ENCODE peak calls at places on chromosomes 4 and X, in four cellular contexts. One of them, this sample, is unnamed.

GRCh38 chrX:20515841-20516461 is 249.2 kb upstream of the RPS6KA3 start:
- DNase-seq in HCT116: peak
- DNase-seq in K562: no peak
- DNase-seq in HepG2: peak
- DNase-seq in this sample: peak

GRCh38 chr4:164204434-164204833 is 549.5 kb upstream of the SMIM31 start:
- DNase-seq in HCT116: peak
- DNase-seq in K562: no peak
- DNase-seq in HepG2: peak
- DNase-seq in this sample: peak

GRCh38 chr4:647481-647880 is 22.1 kb downstream of the PDE6B start:
- DNase-seq in HCT116: no peak
- DNase-seq in K562: no peak
- DNase-seq in HepG2: no peak
- DNase-seq in this sample: no peak

GRCh38 chrX:94265323-94265722 is 591.3 kb downstream of the FAM133A start:
- DNase-seq in HCT116: no peak
- DNase-seq in K562: no peak
- DNase-seq in HepG2: no peak
- DNase-seq in this sample: no peak

GRCh38 chrX:103517246-103517645 is 2.0 kb downstream of the RAB40A start:
- DNase-seq in HCT116: no peak
- DNase-seq in K562: no peak
- DNase-seq in HepG2: no peak
- DNase-seq in this sample: no peak

GRCh38 chr4:77052352-77052751 is 23.4 kb downstream of the CCNI start:
- DNase-seq in HCT116: peak
- DNase-seq in K562: peak
- DNase-seq in HepG2: peak
- DNase-seq in this sample: no peak

GRCh38 chr4:84324850-84325249 is 174.2 kb downstream of the NKX6-1 start:
- DNase-seq in HCT116: no peak
- DNase-seq in K562: no peak
- DNase-seq in HepG2: no peak
- DNase-seq in this sample: no peak

GRCh38 chr4:123621072-123621705 is 224.6 kb downstream of the SPRY1 start:
- DNase-seq in HCT116: no peak
- DNase-seq in K562: no peak
- DNase-seq in HepG2: no peak
- DNase-seq in this sample: no peak

GRCh38 chr4:54104907-54105306 is 4.9 kb downstream of the GSX2 start:
- DNase-seq in HCT116: no peak
- DNase-seq in K562: no peak
- DNase-seq in HepG2: no peak
- DNase-seq in this sample: no peak

GRCh38 chrX:50704360-50704759 is 109.6 kb downstream of the SHROOM4 start:
- DNase-seq in HCT116: no peak
- DNase-seq in K562: no peak
- DNase-seq in HepG2: no peak
- DNase-seq in this sample: no peak

GRCh38 chr4:18185491-18185890 is 163.9 kb upstream of the LCORL start:
- DNase-seq in HCT116: no peak
- DNase-seq in K562: no peak
- DNase-seq in HepG2: no peak
- DNase-seq in this sample: no peak

GRCh38 chrX:136880003-136880451 is 498 bp downstream of the RBMX start:
- DNase-seq in HCT116: no peak
- DNase-seq in K562: peak
- DNase-seq in HepG2: no peak
- DNase-seq in this sample: no peak

GRCh38 chr4:20313237-20314030 is 61.7 kb downstream of the SLIT2 start:
- DNase-seq in HCT116: peak
- DNase-seq in K562: no peak
- DNase-seq in HepG2: peak
- DNase-seq in this sample: no peak

GRCh38 chr4:121192500-121192899 is 28.4 kb upstream of the TNIP3 start:
- DNase-seq in HCT116: peak
- DNase-seq in K562: peak
- DNase-seq in HepG2: peak
- DNase-seq in this sample: peak

GRCh38 chrX:13697440-13697839 is 8.5 kb downstream of the RAB9A start:
- DNase-seq in HCT116: no peak
- DNase-seq in K562: no peak
- DNase-seq in HepG2: no peak
- DNase-seq in this sample: no peak

GRCh38 chr4:122476126-122476525 is 19.6 kb upstream of the IL2 start:
- DNase-seq in HCT116: no peak
- DNase-seq in K562: no peak
- DNase-seq in HepG2: no peak
- DNase-seq in this sample: no peak

GRCh38 chr4:143524211-143524610 is 10.7 kb downstream of the SMARCA5 start:
- DNase-seq in HCT116: no peak
- DNase-seq in K562: no peak
- DNase-seq in HepG2: no peak
- DNase-seq in this sample: no peak

GRCh38 chr4:31918891-31919290 is 1198.7 kb downstream of the PCDH7 start:
- DNase-seq in HCT116: no peak
- DNase-seq in K562: no peak
- DNase-seq in HepG2: no peak
- DNase-seq in this sample: no peak

GRCh38 chrX:14777484-14777883 is 95.4 kb downstream of the FANCB start:
- DNase-seq in HCT116: no peak
- DNase-seq in K562: no peak
- DNase-seq in HepG2: no peak
- DNase-seq in this sample: no peak

GRCh38 chr4:37447886-37448285 is 203.3 kb downstream of the NWD2 start:
- DNase-seq in HCT116: no peak
- DNase-seq in K562: no peak
- DNase-seq in HepG2: no peak
- DNase-seq in this sample: no peak

GRCh38 chrX:121258545-121258944 is 211.1 kb downstream of the GLUD2 start:
- DNase-seq in HCT116: no peak
- DNase-seq in K562: no peak
- DNase-seq in HepG2: no peak
- DNase-seq in this sample: no peak

GRCh38 chr4:114087596-114088230 is 108.3 kb upstream of the ARSJ start:
- DNase-seq in HCT116: no peak
- DNase-seq in K562: no peak
- DNase-seq in HepG2: no peak
- DNase-seq in this sample: no peak

GRCh38 chr4:43251760-43252317 is 359.3 kb downstream of the GRXCR1 start:
- DNase-seq in HCT116: no peak
- DNase-seq in K562: no peak
- DNase-seq in HepG2: no peak
- DNase-seq in this sample: no peak

GRCh38 chr4:125268065-125268755 is 46.5 kb upstream of the FAT4 start:
- DNase-seq in HCT116: no peak
- DNase-seq in K562: no peak
- DNase-seq in HepG2: no peak
- DNase-seq in this sample: no peak

GRCh38 chr4:7769308-7769841 is 170.3 kb downstream of the AFAP1 start:
- DNase-seq in HCT116: no peak
- DNase-seq in K562: no peak
- DNase-seq in HepG2: no peak
- DNase-seq in this sample: no peak

GRCh38 chr4:106041294-106042002 is 146.2 kb downstream of the NPNT start:
- DNase-seq in HCT116: no peak
- DNase-seq in K562: no peak
- DNase-seq in HepG2: no peak
- DNase-seq in this sample: no peak

DNA sequence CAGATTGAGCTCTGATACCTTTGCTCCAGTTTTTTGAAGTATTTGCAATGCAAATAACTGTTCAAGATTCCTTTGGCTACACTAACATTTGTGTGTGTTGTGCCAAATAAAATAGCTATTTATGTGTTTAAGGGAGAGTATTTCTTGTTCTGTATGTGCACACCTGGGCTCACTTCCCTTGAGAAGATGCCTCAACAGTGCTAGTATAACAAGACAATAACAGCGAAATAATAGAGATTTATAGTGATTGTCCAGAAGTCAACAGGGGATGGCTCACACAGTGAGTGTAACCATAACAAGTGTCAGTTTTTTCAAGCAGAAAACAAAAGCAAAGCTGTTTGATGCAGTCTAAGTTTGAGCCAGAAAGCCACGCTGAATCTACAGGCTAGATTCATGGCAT is 460.5 kb downstream of the CENPC start:
- DNase-seq in HCT116: no peak
- DNase-seq in K562: no peak
- DNase-seq in HepG2: no peak
- DNase-seq in this sample: no peak
- TF ChIP-seq TCF7L2 in HCT116: no peak
- TF ChIP-seq TCF7L2 in K562: no peak
- TF ChIP-seq TCF7L2 in HepG2: no peak
- TF ChIP-seq TCF7L2 in this sample: no peak

DNA sequence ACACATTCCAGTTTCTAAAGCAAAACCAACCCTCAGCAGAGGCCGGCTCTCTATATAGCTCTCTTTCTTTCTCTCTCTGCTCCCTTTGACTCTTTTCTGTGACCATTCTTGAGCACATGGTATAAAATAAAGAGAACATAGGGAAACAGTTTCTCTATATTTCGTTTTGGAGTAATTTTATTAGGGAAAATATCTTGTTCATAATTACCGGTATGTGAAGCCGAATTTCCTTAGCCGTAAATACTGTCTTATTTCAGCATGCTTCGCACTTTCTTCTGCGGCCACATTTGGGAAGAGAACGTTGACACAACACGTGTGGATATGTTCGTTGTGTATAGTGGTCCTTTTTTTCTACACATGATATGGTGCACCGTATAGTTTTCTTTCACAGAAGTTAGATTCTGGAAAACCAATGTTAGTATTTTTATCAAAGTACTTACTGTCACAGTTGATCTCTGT is 4.9 kb upstream of the LEF1 start:
- DNase-seq in HCT116: no peak
- DNase-seq in K562: no peak
- DNase-seq in HepG2: no peak
- DNase-seq in this sample: no peak
- H3K27ac ChIP-seq in HCT116: no peak
- H3K27ac ChIP-seq in K562: peak
- H3K27ac ChIP-seq in HepG2: no peak
- H3K27ac ChIP-seq in this sample: no peak

DNA sequence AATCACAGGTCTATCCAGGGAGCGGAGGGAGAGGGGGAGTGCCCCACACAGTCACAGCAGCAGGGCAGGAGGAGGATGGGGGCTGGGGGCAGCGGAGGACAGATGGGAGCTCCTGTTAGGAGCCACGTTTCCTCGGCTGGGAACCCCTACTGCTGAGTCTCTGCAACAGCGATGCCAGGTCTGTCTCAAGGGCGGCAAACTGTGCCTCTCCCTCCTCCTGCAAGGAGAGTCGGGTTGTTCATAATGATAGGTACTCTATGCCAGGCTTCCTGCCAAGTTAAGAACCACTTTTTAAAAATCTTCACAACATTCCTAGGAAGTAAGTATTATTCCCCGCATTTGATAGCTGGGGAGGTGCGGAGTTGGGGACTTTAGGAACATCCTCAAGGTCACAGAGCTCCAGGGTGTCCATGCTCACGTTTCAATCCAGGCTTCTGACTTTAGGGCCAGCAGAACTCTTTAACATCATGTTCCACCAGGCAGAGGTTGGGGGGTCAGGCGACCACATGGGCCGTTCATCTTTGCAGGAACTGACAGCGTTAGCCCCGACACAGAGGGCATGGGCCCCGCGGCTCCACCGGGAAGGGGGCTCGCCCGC is 98.3 kb upstream of the MAML3 start:
- DNase-seq in HCT116: no peak
- DNase-seq in K562: no peak
- DNase-seq in HepG2: no peak
- DNase-seq in this sample: no peak
- TF ChIP-seq SIN3A in HCT116: no peak
- TF ChIP-seq SIN3A in K562: no peak
- TF ChIP-seq SIN3A in HepG2: no peak
- TF ChIP-seq SIN3A in this sample: no peak

GRCh38 chrX:149650162-149650561 is 18.6 kb upstream of the TMEM185A start:
- DNase-seq in HCT116: no peak
- DNase-seq in K562: no peak
- DNase-seq in HepG2: no peak
- DNase-seq in this sample: no peak
- TF ChIP-seq TCF7L2 in HCT116: no peak
- TF ChIP-seq TCF7L2 in K562: no peak
- TF ChIP-seq TCF7L2 in HepG2: no peak
- TF ChIP-seq TCF7L2 in this sample: no peak

GRCh38 chr4:2910409-2910808 is 52.8 kb downstream of the NOP14 start:
- DNase-seq in HCT116: no peak
- DNase-seq in K562: peak
- DNase-seq in HepG2: no peak
- DNase-seq in this sample: no peak

GRCh38 chr4:2915789-2916188 is 47.4 kb downstream of the NOP14 start:
- DNase-seq in HCT116: no peak
- DNase-seq in K562: no peak
- DNase-seq in HepG2: no peak
- DNase-seq in this sample: no peak

GRCh38 chr4:2913168-2913567 is 50.0 kb downstream of the NOP14 start:
- DNase-seq in HCT116: no peak
- DNase-seq in K562: no peak
- DNase-seq in HepG2: no peak
- DNase-seq in this sample: no peak

GRCh38 chr4:2911868-2912267 is 51.3 kb downstream of the NOP14 start:
- DNase-seq in HCT116: no peak
- DNase-seq in K562: no peak
- DNase-seq in HepG2: no peak
- DNase-seq in this sample: no peak

DNA sequence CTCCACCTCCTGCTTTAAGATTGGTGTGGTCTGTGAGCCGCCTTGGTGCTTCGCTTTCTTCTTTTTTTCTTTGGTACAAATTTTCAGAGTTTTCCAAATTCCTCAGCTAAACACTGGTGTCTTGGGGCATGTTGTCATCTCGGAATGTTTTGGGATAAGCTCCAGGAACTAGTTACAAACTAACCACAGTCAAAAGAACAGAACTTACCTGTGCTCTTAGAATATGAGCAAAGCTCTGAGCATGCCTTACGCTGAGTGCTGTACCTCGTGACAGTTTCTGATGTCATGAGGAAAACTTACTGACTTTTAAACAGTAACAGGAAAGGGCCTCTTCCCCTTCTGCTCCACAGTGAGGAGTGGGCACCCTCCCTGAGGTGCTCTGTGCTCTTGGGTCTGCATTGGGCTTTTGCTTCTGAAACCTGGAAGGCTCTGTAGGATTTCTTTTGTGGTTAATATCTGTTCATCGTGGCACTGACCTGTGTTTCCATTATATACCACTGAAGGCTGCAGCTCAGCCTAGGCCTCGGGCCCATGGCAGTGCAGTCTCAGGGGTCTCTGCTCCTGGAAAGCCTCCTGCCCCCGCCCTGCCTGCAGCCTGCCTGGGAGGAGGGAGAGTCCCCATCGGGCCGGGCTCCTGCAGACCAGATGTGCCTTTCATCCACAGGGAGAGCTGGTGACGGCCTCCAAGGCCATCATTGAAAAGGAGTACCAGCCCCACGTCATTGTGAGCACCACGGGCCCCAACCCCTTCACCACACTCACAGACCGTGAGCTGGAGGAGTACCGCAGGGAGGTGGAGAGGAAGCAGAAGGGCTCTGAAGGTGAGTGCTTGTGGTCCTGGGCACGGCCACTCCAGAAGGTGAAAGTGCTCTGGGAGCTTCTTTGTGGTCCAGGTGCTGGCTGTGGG is 48.7 kb downstream of the NOP14 start:
- DNase-seq in HCT116: no peak
- DNase-seq in K562: no peak
- DNase-seq in HepG2: no peak
- DNase-seq in this sample: no peak
- H3K27ac ChIP-seq in HCT116: no peak
- H3K27ac ChIP-seq in K562: no peak
- H3K27ac ChIP-seq in HepG2: no peak
- H3K27ac ChIP-seq in this sample: no peak

This sample was measured in Panc1.